ENCODE peak calls at places on chromosomes 4 and X, in five cellular contexts. X, H, B, A and K are unnamed samples.
A peak's percentile ranks its signal among the peaks of the same experiment; 100 is the strongest.

GRCh38 chr4:55435136-55435535 is 39.4 kb downstream of the TMEM165 start:
- DNase-seq in X (no peak), A (peak; percentile 50), H (peak; percentile 26), B (no peak), K (no peak)

GRCh38 chrX:108297290-108297689 is 140.9 kb downstream of the COL4A6 start:
- DNase-seq in B (no peak), A (peak; percentile 16), X (no peak), H (no peak), K (no peak)

GRCh38 chrX:109472939-109473713 is 8.8 kb downstream of the GUCY2F start:
- DNase-seq in H (peak; percentile 53), X (no peak), B (no peak), A (peak; percentile 28), K (no peak)

GRCh38 chr4:74675673-74676279 is 118.5 kb downstream of the BTC start:
- DNase-seq in B (no peak), H (peak; percentile 77), X (no peak), A (peak; percentile 82), K (no peak)

GRCh38 chrX:15269120-15269519 is 763 bp downstream of the ASB9 start:
- DNase-seq in H (peak; percentile 52), A (peak; percentile 70), X (no peak), B (no peak), K (no peak)

GRCh38 chr4:181819951-181820350 is 423.3 kb upstream of the TENM3 start:
- DNase-seq in B (no peak), H (no peak), X (no peak), A (no peak), K (no peak)

GRCh38 chr4:151997461-151997860 is 236.7 kb upstream of the GATB start:
- DNase-seq in A (no peak), X (no peak), H (no peak), B (no peak), K (no peak)

GRCh38 chrX:24133280-24133679 is 16.2 kb upstream of the ZFX start:
- DNase-seq in X (no peak), A (peak; percentile 49), H (peak; percentile 42), B (no peak), K (no peak)

GRCh38 chrX:125404667-125405160 is 85.0 kb downstream of the TEX13C start:
- DNase-seq in A (no peak), X (no peak), B (no peak), H (peak; percentile 2), K (no peak)

GRCh38 chr4:65624651-65625050 is 45.6 kb downstream of the EPHA5 start:
- DNase-seq in H (peak; percentile 2), X (no peak), B (no peak), A (peak; percentile 52), K (no peak)

GRCh38 chrX:9166566-9166909 is 132.6 kb upstream of the FAM9B start:
- DNase-seq in H (peak; percentile 92), B (no peak), A (no peak), X (no peak), K (no peak)

GRCh38 chrX:17375631-17376380 is 806 bp downstream of the NHS start:
- DNase-seq in H (peak; percentile 31), X (no peak), B (peak; percentile 83), A (peak; percentile 43), K (no peak)

GRCh38 chrX:5648941-5649568 is 579.6 kb downstream of the NLGN4X start:
- DNase-seq in B (no peak), H (no peak), A (no peak), X (no peak), K (no peak)

GRCh38 chrX:125505207-125505606 is 185.5 kb downstream of the TEX13C start:
- DNase-seq in B (no peak), X (no peak), A (peak; percentile 46), H (no peak), K (no peak)

GRCh38 chrX:19723427-19723826 is 164.0 kb downstream of the SH3KBP1 start:
- DNase-seq in A (no peak), B (no peak), H (peak; percentile 67), X (no peak), K (no peak)

GRCh38 chr4:152193059-152193458 is 342.8 kb downstream of the FBXW7 start:
- DNase-seq in H (no peak), X (no peak), B (no peak), A (no peak), K (no peak)

GRCh38 chr4:19010766-19011165 is 989.2 kb upstream of the LCORL start:
- DNase-seq in H (no peak), A (no peak), X (no peak), B (no peak), K (no peak)

GRCh38 chrX:72308566-72309296 is 3.0 kb upstream of the CITED1 start:
- DNase-seq in A (peak; percentile 71), B (peak; percentile 85), H (peak; percentile 49), X (no peak), K (no peak)

GRCh38 chrX:150347471-150347870 is 15.6 kb upstream of the MAMLD1 start:
- DNase-seq in B (no peak), A (no peak), X (no peak), H (no peak), K (no peak)

GRCh38 chrX:150926304-150926703 is 27.8 kb upstream of the CD99L2 start:
- DNase-seq in A (peak; percentile 7), B (peak; percentile 46), H (no peak), X (no peak), K (no peak)

GRCh38 chrX:115898382-115899001 is 272.1 kb upstream of the AGTR2 start:
- DNase-seq in B (peak; percentile 85), H (peak; percentile 79), X (no peak), A (peak; percentile 46), K (no peak)

GRCh38 chrX:42220083-42220482 is 296.7 kb upstream of the CASK start:
- DNase-seq in H (no peak), X (no peak), B (no peak), A (no peak), K (no peak)

GRCh38 chrX:147953976-147954375 is 27.2 kb upstream of the FMR1NB start:
- DNase-seq in B (no peak), X (no peak), H (no peak), A (no peak), K (no peak)

GRCh38 chr4:36771411-36772153 is 473.0 kb upstream of the NWD2 start:
- DNase-seq in H (no peak), A (no peak), X (no peak), B (no peak), K (no peak)

GRCh38 chr4:52956691-52957090 is 94.6 kb downstream of the RASL11B start:
- DNase-seq in B (no peak), A (no peak), H (no peak), X (no peak), K (no peak)

GRCh38 chr4:55125087-55125721 is at the start of gene KDR:
- DNase-seq in A (peak; percentile 29), H (no peak), B (peak; percentile 80), X (no peak), K (peak; percentile 79)

GRCh38 chrX:1397001-1397400 is 5.1 kb upstream of the SLC25A6 start:
- DNase-seq in B (peak; percentile 67), A (no peak), X (no peak), H (no peak), K (peak; percentile 75)

GRCh38 chr4:14254806-14255445 is 627.4 kb upstream of the BOD1L1 start:
- DNase-seq in A (no peak), X (no peak), B (no peak), H (peak; percentile 20), K (no peak)

GRCh38 chrX:989959-990510 is 222.4 kb downstream of the CRLF2 start:
- DNase-seq in H (peak; percentile 97), A (no peak), B (peak; percentile 95), X (peak; percentile 68), K (no peak)

GRCh38 chr4:189294570-189294969 is 646.1 kb upstream of the FRG1 start:
- DNase-seq in H (no peak), A (peak; percentile 2), X (no peak), B (no peak), K (no peak)